ENCODE peak calls at places on chromosomes 13 and 19, in four cellular contexts. W is T-helper 2 cell, B is fibroblast of pulmonary artery, N is GM04504. Z is an unnamed sample.
A peak's percentile ranks its signal among the peaks of the same experiment; 100 is the strongest.

GRCh38 chr13:114021464-114022308 is 47.8 kb upstream of the C13orf46 start:
- DNase-seq in N (no peak), B (no peak), W (no peak), Z (no peak)

GRCh38 chr13:41991936-41992335 is 31.0 kb upstream of the VWA8 start:
- DNase-seq in B (no peak), N (no peak), W (no peak), Z (no peak)

GRCh38 chr19:12217332-12217731 is 54.4 kb downstream of the ZNF136 start:
- DNase-seq in W (no peak), N (no peak), B (no peak), Z (no peak)

GRCh38 chr13:32309312-32309711 is 5.9 kb downstream of the ZAR1L start:
- DNase-seq in N (no peak), B (no peak), W (no peak), Z (no peak)

GRCh38 chr13:99693351-99693750 is 192.1 kb downstream of the TM9SF2 start:
- DNase-seq in W (no peak), N (no peak), B (no peak), Z (no peak)

GRCh38 chr19:3136684-3137055 is 837 bp downstream of the GNA15 start:
- DNase-seq in W (no peak), B (no peak), N (no peak), Z (no peak)

GRCh38 chr13:41652735-41653361 is 195.5 kb downstream of the RGCC start:
- DNase-seq in N (peak; percentile 33), W (no peak), B (peak; percentile 87), Z (peak; percentile 2)

GRCh38 chr13:110716235-110716505 is 2.7 kb downstream of the ING1 start:
- DNase-seq in W (no peak), N (no peak), B (peak; percentile 19), Z (no peak)

GRCh38 chr19:16654151-16654550 is 5.8 kb downstream of the SMIM7 start:
- DNase-seq in B (no peak), W (no peak), N (no peak), Z (no peak)

GRCh38 chr19:47663435-47663910 is 49.7 kb upstream of the EHD2 start:
- DNase-seq in N (peak; percentile 80), W (no peak), B (peak; percentile 90), Z (no peak)

GRCh38 chr19:38151242-38151641 is 72.8 kb downstream of the DPF1 start:
- DNase-seq in N (no peak), B (no peak), W (no peak), Z (no peak)

GRCh38 chr13:46603165-46603603 is 50.2 kb downstream of the LRCH1 start:
- DNase-seq in W (no peak), N (no peak), B (peak; percentile 42), Z (no peak)

GRCh38 chr13:42992585-42993122 is 613 bp upstream of the EPSTI1 start:
- DNase-seq in W (no peak), B (no peak), N (no peak), Z (no peak)

GRCh38 chr19:50721441-50722137 is 1.6 kb upstream of the CLEC11A start:
- DNase-seq in W (no peak), N (no peak), B (no peak), Z (no peak)

GRCh38 chr13:85657942-85658341 is 141.3 kb downstream of the SLITRK6 start:
- DNase-seq in B (no peak), W (no peak), N (no peak), Z (no peak)

GRCh38 chr13:94778986-94779385 is 66.6 kb upstream of the SOX21 start:
- DNase-seq in W (no peak), N (no peak), B (no peak), Z (no peak)

GRCh38 chr13:103883152-103883551 is 816.9 kb upstream of the SLC10A2 start:
- DNase-seq in N (peak; percentile 59), B (peak; percentile 95), W (no peak), Z (no peak)

GRCh38 chr13:113084094-113084942 is 21.3 kb upstream of the F7 start:
- DNase-seq in B (no peak), W (no peak), N (no peak), Z (no peak)

GRCh38 chr13:50015750-50016149 is 506 bp downstream of the KCNRG start:
- DNase-seq in B (no peak), N (no peak), W (no peak), Z (no peak)